ENCODE peak calls at places on chromosomes 3 and 15, in ten cellular contexts. X is right atrium auricular region; T is fibroblast of lung; J is SW480; O is substantia nigra; N is stimulated activated CD4-positive, alpha-beta T cell treated with anti-CD3 and anti-CD28 coated beads, Interleukin-12 subunit alpha, Interleukin-12 subunit beta, amount 100 ng/mL, for 48 hours; B is activated CD8-positive, alpha-beta T cell treated with anti-CD3 and anti-CD28 coated beads, Interleukin-2, amount 10 ng/mL, durations not matched to agents 7 days and 5 days; S is HuH-7.5; U is GM10248; M is activated CD4-positive, alpha-beta T cell treated with anti-CD3 and anti-CD28 coated beads for 4 hours. E is an unnamed sample.

GRCh38 chr15:79028411-79028964 is 62.1 kb downstream of the RASGRF1 start:
- DNase-seq in U (peak; percentile 73), B (peak; percentile 51), J (peak; percentile 50), S (peak; percentile 73), N (peak; percentile 50), M (no peak), O (peak; percentile 48), T (peak; percentile 24), X (no peak), E (peak; percentile 33)

GRCh38 chr15:31203999-31204398 is 102.5 kb upstream of the TRPM1 start:
- DNase-seq in N (no peak), U (no peak), J (no peak), M (no peak), S (no peak), O (no peak), B (no peak), X (peak; percentile 23), T (no peak), E (no peak)

GRCh38 chr15:65836665-65837064 is 32.6 kb upstream of the RAB11A start:
- DNase-seq in U (no peak), N (no peak), J (no peak), T (no peak), S (no peak), X (no peak), O (no peak), B (no peak), M (no peak), E (no peak)

GRCh38 chr3:127304121-127304744 is 16.4 kb upstream of the PRR20G start:
- DNase-seq in X (no peak), T (no peak), U (no peak), O (no peak), N (no peak), B (no peak), S (peak; percentile 32), M (no peak), J (peak; percentile 97), E (no peak)

GRCh38 chr3:42804113-42804830 is at the start of gene HIGD1A:
- DNase-seq in N (peak; percentile 85), U (peak; percentile 98), O (peak; percentile 95), B (peak; percentile 95), X (peak; percentile 96), M (peak; percentile 92), T (peak; percentile 94), J (peak; percentile 95), S (peak; percentile 93), E (peak; percentile 96)

GRCh38 chr3:70120360-70120966 is 120.9 kb downstream of the SAMMSON start:
- DNase-seq in S (peak; percentile 10), T (peak; percentile 42), M (peak; percentile 41), U (peak; percentile 72), X (peak; percentile 78), O (no peak), B (peak; percentile 70), J (peak; percentile 51), N (peak; percentile 68), E (peak; percentile 34)

GRCh38 chr15:35725353-35725752 is 179.4 kb upstream of the DPH6 start:
- DNase-seq in T (peak; percentile 69), M (no peak), U (no peak), O (no peak), S (no peak), N (no peak), J (no peak), X (no peak), B (no peak), E (peak; percentile 81)

GRCh38 chr15:68730491-68731317 is 90.0 kb downstream of the ANP32A start:
- DNase-seq in J (peak; percentile 46), U (peak; percentile 48), N (peak; percentile 5), X (no peak), O (peak; percentile 14), T (peak; percentile 57), B (peak; percentile 28), S (no peak), M (peak; percentile 19), E (peak; percentile 64)

GRCh38 chr15:37261685-37262084 is 161.3 kb upstream of the MEIS2 start:
- DNase-seq in J (no peak), O (no peak), X (no peak), T (no peak), N (no peak), S (no peak), B (no peak), M (no peak), U (no peak), E (no peak)

GRCh38 chr15:77870195-77871065 is 207.1 kb downstream of the TBC1D2B start:
- DNase-seq in M (peak; percentile 33), X (peak; percentile 63), O (peak; percentile 29), N (peak; percentile 50), B (peak; percentile 62), S (peak; percentile 92), U (peak; percentile 75), T (peak; percentile 60), J (peak; percentile 56), E (peak; percentile 60)

GRCh38 chr15:68057089-68057488 is 3.0 kb downstream of the PIAS1 start:
- DNase-seq in T (peak; percentile 20), U (no peak), B (no peak), M (no peak), X (no peak), N (no peak), J (no peak), O (no peak), S (no peak), E (peak; percentile 23)

GRCh38 chr3:161409069-161409468 is 37.8 kb upstream of the SPTSSB start:
- DNase-seq in X (no peak), S (no peak), M (peak; percentile 44), U (no peak), O (no peak), T (peak; percentile 62), N (peak; percentile 24), B (peak; percentile 66), J (peak; percentile 54), E (peak; percentile 46)

GRCh38 chr3:57689367-57690053 is 3.4 kb downstream of the DENND6A start:
- DNase-seq in T (no peak), J (no peak), M (no peak), N (no peak), O (no peak), S (no peak), X (no peak), U (no peak), B (no peak), E (no peak)

GRCh38 chr3:3998140-3998977 is 199.1 kb downstream of the LRRN1 start:
- DNase-seq in B (peak; percentile 47), U (peak; percentile 24), X (no peak), T (peak; percentile 1), O (no peak), M (peak; percentile 9), J (peak; percentile 43), S (peak; percentile 37), N (peak; percentile 40), E (peak; percentile 1)

E was measured in fibroblast of villous mesenchyme.